ENCODE peak calls at places on chromosomes 3 and 15, in five cellular contexts. P, L, F, H and W are unnamed samples.

GRCh38 chr3:186544281-186544680 is at the start of gene CRYGS:
- DNase-seq in P (no peak), L (no peak), F (no peak), H (no peak), W (no peak)

GRCh38 chr3:120429921-120430361 is 20.9 kb downstream of the FSTL1 start:
- DNase-seq in P (no peak), L (no peak), F (peak), H (no peak), W (peak)

GRCh38 chr3:148992027-148992634 is 791 bp downstream of the GYG1 start:
- DNase-seq in P (peak), L (peak), F (no peak), H (no peak), W (no peak)

GRCh38 chr3:62229201-62229600 is 144.1 kb downstream of the FEZF2 start:
- DNase-seq in P (no peak), L (peak), F (no peak), H (no peak), W (no peak)

GRCh38 chr15:84960391-84961113 is 21.1 kb upstream of the PDE8A start:
- DNase-seq in P (no peak), L (peak), F (no peak), H (no peak), W (no peak)

GRCh38 chr3:150293401-150294001 is 114.6 kb upstream of the TSC22D2 start:
- DNase-seq in P (no peak), L (no peak), F (peak), H (peak), W (peak)

GRCh38 chr3:23738946-23739345 is 66.8 kb upstream of the UBE2E1 start:
- DNase-seq in P (no peak), L (no peak), F (no peak), H (no peak), W (no peak)

GRCh38 chr15:25905140-25905539 is 42.0 kb upstream of the ATP10A start:
- DNase-seq in P (no peak), L (no peak), F (no peak), H (peak), W (peak)

GRCh38 chr15:70187331-70187730 is 89.6 kb upstream of the TLE3 start:
- DNase-seq in P (no peak), L (no peak), F (no peak), H (no peak), W (no peak)

GRCh38 chr3:35028157-35028556 is 611.2 kb upstream of the ARPP21 start:
- DNase-seq in P (no peak), L (no peak), F (no peak), H (no peak), W (no peak)

GRCh38 chr15:66423149-66423548 is 36.4 kb downstream of the MAP2K1 start:
- DNase-seq in P (no peak), L (no peak), F (no peak), H (no peak), W (no peak)

GRCh38 chr3:38011111-38011510 is 18.3 kb downstream of the PLCD1 start:
- DNase-seq in P (no peak), L (no peak), F (no peak), H (no peak), W (no peak)

GRCh38 chr3:155889212-155889611 is 18.8 kb downstream of the GMPS start:
- DNase-seq in P (no peak), L (no peak), F (no peak), H (no peak), W (no peak)

GRCh38 chr3:37768107-37768809 is 93.4 kb upstream of the CTDSPL start:
- DNase-seq in P (no peak), L (no peak), F (peak), H (peak), W (no peak)

GRCh38 chr3:189260556-189261493 is 89.1 kb downstream of the TPRG1 start:
- DNase-seq in P (no peak), L (no peak), F (no peak), H (peak), W (no peak)

GRCh38 chr3:110165753-110166152 is 828.4 kb upstream of the DPPA4 start:
- DNase-seq in P (no peak), L (peak), F (no peak), H (peak), W (no peak)

GRCh38 chr3:118968640-118969039 is 66.0 kb downstream of the IGSF11 start:
- DNase-seq in P (no peak), L (no peak), F (no peak), H (no peak), W (no peak)

GRCh38 chr15:79340315-79340602 is 29.3 kb downstream of the TMED3 start:
- DNase-seq in P (no peak), L (no peak), F (no peak), H (no peak), W (no peak)

GRCh38 chr15:63381301-63382192 is at the start of gene CA12:
- DNase-seq in P (no peak), L (peak), F (no peak), H (peak), W (no peak)

GRCh38 chr3:48856469-48856868 is 8.8 kb upstream of the PRKAR2A start:
- DNase-seq in P (no peak), L (no peak), F (no peak), H (no peak), W (no peak)

GRCh38 chr15:59830873-59831272 is 141.8 kb upstream of the BNIP2 start:
- DNase-seq in P (no peak), L (no peak), F (no peak), H (no peak), W (no peak)

GRCh38 chr3:57434041-57434440 is 110.1 kb downstream of the DNAH12 start:
- DNase-seq in P (no peak), L (no peak), F (peak), H (peak), W (no peak)

GRCh38 chr3:13493867-13494441 is 13.8 kb downstream of the HDAC11 start:
- DNase-seq in P (no peak), L (no peak), F (no peak), H (no peak), W (no peak)

GRCh38 chr3:12553921-12554391 is 2.9 kb upstream of the MKRN2 start:
- DNase-seq in P (no peak), L (no peak), F (no peak), H (peak), W (no peak)

GRCh38 chr3:87367752-87368151 is 91.4 kb upstream of the POU1F1 start:
- DNase-seq in P (no peak), L (no peak), F (no peak), H (no peak), W (no peak)

GRCh38 chr15:69604050-69604378 is 151.4 kb downstream of the RPLP1 start:
- DNase-seq in P (no peak), L (peak), F (no peak), H (no peak), W (no peak)

GRCh38 chr3:120081719-120082118 is 12.5 kb downstream of the GSK3B start:
- DNase-seq in P (no peak), L (no peak), F (no peak), H (no peak), W (no peak)

GRCh38 chr3:159796744-159797143 is 191.9 kb upstream of the IL12A start:
- DNase-seq in P (no peak), L (no peak), F (no peak), H (peak), W (peak)

GRCh38 chr3:71247221-71247947 is 336.1 kb downstream of the FOXP1 start:
- DNase-seq in P (no peak), L (peak), F (no peak), H (peak), W (no peak)

GRCh38 chr3:39288300-39288808 is 8.5 kb upstream of the CX3CR1 start:
- DNase-seq in P (peak), L (peak), F (peak), H (peak), W (no peak)

GRCh38 chr3:127815641-127816605 is 6.4 kb downstream of the MGLL start:
- DNase-seq in P (no peak), L (no peak), F (no peak), H (no peak), W (no peak)

GRCh38 chr3:156816091-156816793 is 9.9 kb upstream of the LEKR1 start:
- DNase-seq in P (no peak), L (peak), F (no peak), H (peak), W (peak)

GRCh38 chr3:146747051-146747450 is 141.9 kb upstream of the PLSCR5 start:
- DNase-seq in P (no peak), L (no peak), F (no peak), H (no peak), W (no peak)

GRCh38 chr3:103513003-103513402 is 1078.2 kb downstream of the ZPLD1 start:
- DNase-seq in P (no peak), L (no peak), F (no peak), H (no peak), W (no peak)

GRCh38 chr3:160885791-160886286 is 129.8 kb downstream of the PPM1L start:
- DNase-seq in P (peak), L (peak), F (peak), H (peak), W (no peak)

GRCh38 chr3:186283651-186284445 is 78.2 kb downstream of the DGKG start:
- DNase-seq in P (no peak), L (no peak), F (no peak), H (peak), W (no peak)

GRCh38 chr3:15982667-15983145 is 184.9 kb upstream of the ANKRD28 start:
- DNase-seq in P (no peak), L (no peak), F (peak), H (peak), W (peak)

GRCh38 chr3:49812916-49813496 is 747 bp downstream of the UBA7 start:
- DNase-seq in P (no peak), L (no peak), F (no peak), H (no peak), W (no peak)

GRCh38 chr3:46904303-46905190 is 27.0 kb downstream of the PTH1R start:
- DNase-seq in P (peak), L (no peak), F (no peak), H (no peak), W (no peak)